ENCODE peak calls at places on chromosomes 16 and 17, in six cellular contexts. N is upper lobe of right lung, Z is heart right ventricle, O is bronchial epithelial cell, Y is HCT116, T is choroid plexus epithelial cell. K is an unnamed sample.

GRCh38 chr17:73338050-73338491 is 26.3 kb upstream of the CDC42EP4 start:
- DNase-seq in N (no peak), Z (peak), O (no peak), Y (no peak), T (peak), K (no peak)

GRCh38 chr16:79595261-79595660 is 5.3 kb downstream of the MAF start:
- DNase-seq in N (no peak), Z (no peak), O (no peak), Y (no peak), T (no peak), K (no peak)

GRCh38 chr17:81527591-81528383 is at the start of gene FSCN2:
- DNase-seq in N (no peak), Z (peak), O (no peak), Y (no peak), T (peak), K (no peak)

GRCh38 chr17:17387017-17387416 is 83.8 kb downstream of the NT5M start:
- DNase-seq in N (no peak), Z (no peak), O (peak), Y (peak), T (no peak), K (no peak)

GRCh38 chr17:59892251-59892848 is 393 bp downstream of the TUBD1 start:
- DNase-seq in N (no peak), Z (no peak), O (no peak), Y (no peak), T (no peak), K (no peak)

GRCh38 chr17:8312726-8313600 is 2.9 kb downstream of the ARHGEF15 start:
- DNase-seq in N (no peak), Z (no peak), O (no peak), Y (no peak), T (no peak), K (no peak)

GRCh38 chr16:87675111-87675510 is 72.8 kb downstream of the JPH3 start:
- DNase-seq in N (no peak), Z (no peak), O (no peak), Y (no peak), T (no peak), K (no peak)

GRCh38 chr16:1877089-1877488 is 5.1 kb upstream of the MEIOB start:
- DNase-seq in N (no peak), Z (no peak), O (no peak), Y (no peak), T (no peak), K (no peak)

GRCh38 chr16:96935-97381 is 18.9 kb downstream of the MPG start:
- DNase-seq in N (peak), Z (peak), O (peak), Y (peak), T (peak), K (peak)

GRCh38 chr17:7834554-7834890 is 505 bp downstream of the KDM6B start:
- DNase-seq in N (peak), Z (peak), O (peak), Y (no peak), T (peak), K (no peak)

GRCh38 chr16:50368410-50369132 is at the start of gene BRD7:
- DNase-seq in N (peak), Z (peak), O (no peak), Y (no peak), T (peak), K (peak)

GRCh38 chr16:79390481-79391051 is 210.0 kb downstream of the MAF start:
- DNase-seq in N (no peak), Z (no peak), O (no peak), Y (no peak), T (no peak), K (no peak)

GRCh38 chr17:62641101-62641500 is 13.6 kb downstream of the MRC2 start:
- DNase-seq in N (peak), Z (no peak), O (no peak), Y (no peak), T (no peak), K (no peak)

GRCh38 chr17:37488607-37489196 is 989 bp upstream of the DUSP14 start:
- DNase-seq in N (peak), Z (peak), O (peak), Y (peak), T (peak), K (peak)

GRCh38 chr17:82226809-82227628 is 1.8 kb upstream of the SLC16A3 start:
- DNase-seq in N (peak), Z (no peak), O (no peak), Y (no peak), T (no peak), K (no peak)

DNA sequence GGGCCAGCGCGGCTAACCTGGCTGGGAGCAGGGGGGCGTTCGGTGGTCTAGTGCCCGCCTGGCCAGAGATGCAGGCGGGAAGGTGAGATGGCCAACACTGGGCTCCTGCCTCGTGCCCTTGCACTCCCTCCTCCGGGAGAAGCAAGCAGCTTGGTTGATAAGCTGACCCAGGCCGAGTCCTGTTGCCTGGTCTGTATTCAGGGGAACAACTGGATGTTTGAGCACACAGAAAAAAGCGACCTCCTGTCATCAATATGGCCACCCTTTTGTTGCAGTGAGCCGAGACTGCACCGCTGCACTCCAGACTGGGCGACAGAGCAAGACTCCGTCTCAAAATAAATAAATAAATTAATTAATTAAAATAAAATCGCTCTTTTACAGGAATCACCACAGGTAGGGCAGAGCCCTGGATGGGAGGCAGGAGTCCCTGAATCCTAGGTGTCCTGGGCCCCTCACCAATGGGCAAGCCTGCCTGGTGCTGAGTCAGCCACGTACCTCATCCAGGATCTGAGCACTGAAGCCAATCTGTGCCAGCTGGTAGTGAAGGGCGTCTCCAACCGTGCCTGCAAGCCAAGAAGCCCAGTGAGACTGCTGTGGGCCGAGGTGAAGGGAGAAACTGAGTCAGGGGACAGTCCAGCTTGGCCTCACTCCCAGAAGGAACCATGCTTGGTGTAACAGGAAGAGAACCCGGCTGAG is 31.8 kb downstream of the HASPIN start:
- DNase-seq in N (no peak), Z (no peak), O (peak), Y (no peak), T (no peak), K (no peak)
- TF ChIP-seq CTCF in N (no peak), Z (no peak), O (no peak), Y (no peak), T (no peak), K (no peak)

GRCh38 chr16:3019594-3020246 is 448 bp upstream of the TNFRSF12A start:
- DNase-seq in N (no peak), Z (no peak), O (no peak), Y (no peak), T (no peak), K (no peak)

GRCh38 chr16:3022208-3022696 is 1.5 kb downstream of the HCFC1R1 start:
- DNase-seq in N (peak), Z (peak), O (peak), Y (peak), T (peak), K (peak)

GRCh38 chr16:3020604-3021448 is 658 bp downstream of the TNFRSF12A start:
- DNase-seq in N (peak), Z (peak), O (peak), Y (peak), T (peak), K (no peak)

GRCh38 chr16:3021449-3022207 is 1.5 kb downstream of the TNFRSF12A start:
- DNase-seq in N (peak), Z (peak), O (peak), Y (peak), T (peak), K (peak)

GRCh38 chr16:3020247-3020603 is at the start of gene TNFRSF12A:
- DNase-seq in N (peak), Z (peak), O (peak), Y (peak), T (peak), K (peak)
- TF ChIP-seq CTCF in N (no peak), Z (no peak), O (peak), Y (no peak), T (no peak), K (no peak)

DNA sequence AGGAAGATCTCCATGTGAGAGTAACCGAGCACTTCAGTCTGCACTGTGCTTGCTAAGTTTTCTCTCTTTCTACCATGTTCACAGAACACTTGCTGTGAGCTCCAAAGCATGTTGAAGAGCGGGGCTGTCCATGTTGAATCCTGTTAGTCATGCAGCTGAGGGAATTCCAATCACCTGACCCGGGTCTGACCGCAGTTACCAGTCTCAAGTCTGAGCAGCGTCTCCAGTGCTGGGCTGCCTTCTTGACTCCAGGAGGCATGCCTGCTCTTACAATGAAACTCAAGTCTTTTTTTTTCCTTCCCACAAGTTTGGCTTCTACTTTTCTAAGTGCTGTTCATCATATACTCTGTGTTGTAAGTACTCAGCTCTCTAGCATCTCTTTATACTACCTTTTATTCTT is 44.3 kb downstream of the HOXB1 start:
- DNase-seq in N (no peak), Z (no peak), O (peak), Y (peak), T (peak), K (no peak)
- TF ChIP-seq CTCF in N (no peak), Z (no peak), O (no peak), Y (peak), T (peak), K (no peak)

DNA sequence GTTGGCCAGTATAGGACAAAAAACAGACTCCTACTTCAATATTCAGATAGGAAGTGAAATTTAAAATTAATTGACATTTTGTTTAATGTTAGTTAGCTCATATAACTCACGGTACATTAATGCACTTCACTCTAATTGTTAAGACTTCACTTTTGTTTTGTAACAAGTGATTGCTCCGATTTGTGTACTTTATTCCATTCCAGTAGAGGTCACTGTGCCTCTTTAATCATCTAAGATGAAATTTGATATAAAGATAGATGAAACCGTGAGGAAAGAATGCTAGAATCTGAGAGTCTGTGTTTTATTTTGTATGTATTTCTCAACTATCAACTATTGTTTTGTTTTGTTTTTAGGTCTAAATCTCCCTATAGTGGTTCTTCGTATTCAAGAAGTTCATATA is 29.0 kb downstream of the RBBP6 start:
- DNase-seq in N (no peak), Z (no peak), O (peak), Y (no peak), T (peak), K (no peak)
- TF ChIP-seq CTCF in N (peak), Z (no peak), O (peak), Y (peak), T (peak), K (no peak)

GRCh38 chr17:65039349-65039988 is 17.1 kb downstream of the GNA13 start:
- DNase-seq in N (no peak), Z (no peak), O (peak), Y (no peak), T (no peak), K (peak)
- TF ChIP-seq CTCF in N (no peak), Z (no peak), O (no peak), Y (no peak), T (no peak), K (no peak)

DNA sequence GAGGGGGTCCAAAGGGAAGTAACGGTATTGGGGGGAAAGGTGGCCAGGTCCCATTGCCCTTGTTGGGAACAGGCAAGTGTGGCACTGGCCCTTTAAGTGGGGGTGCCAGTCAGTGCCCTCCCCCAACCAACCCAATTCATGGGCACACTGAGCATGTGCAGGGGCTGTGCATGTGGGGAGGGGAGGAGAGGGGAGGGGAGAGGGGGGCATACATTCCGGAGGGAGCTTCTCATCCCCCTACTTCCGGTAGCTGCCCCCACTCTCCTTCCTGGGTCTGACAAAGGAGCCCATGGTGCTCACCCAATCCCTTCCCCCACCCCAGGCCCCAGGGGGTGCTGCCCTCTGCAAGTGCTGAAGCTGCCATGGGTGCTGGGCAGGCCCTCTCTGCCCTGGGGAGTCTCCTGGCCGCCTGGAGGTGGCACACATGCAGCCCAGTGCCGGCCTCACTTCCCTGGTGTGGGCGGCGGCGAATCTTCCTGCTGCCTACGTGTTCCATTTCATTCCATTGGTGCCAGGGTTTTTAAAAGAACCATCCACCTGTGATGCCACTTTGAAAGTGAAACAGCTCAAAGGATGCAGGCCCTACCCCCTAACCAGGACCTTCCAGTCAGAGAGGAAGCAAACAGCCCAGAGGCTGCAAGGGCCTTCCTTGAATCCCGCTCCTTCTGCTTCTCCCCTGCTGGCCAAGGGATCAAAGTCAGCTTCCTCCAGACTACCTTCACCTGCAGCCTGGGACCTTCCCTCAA is 11.0 kb downstream of the HEXIM2 start:
- DNase-seq in N (peak), Z (peak), O (peak), Y (peak), T (peak), K (peak)
- TF ChIP-seq CTCF in N (no peak), Z (no peak), O (peak), Y (peak), T (no peak), K (no peak)

DNA sequence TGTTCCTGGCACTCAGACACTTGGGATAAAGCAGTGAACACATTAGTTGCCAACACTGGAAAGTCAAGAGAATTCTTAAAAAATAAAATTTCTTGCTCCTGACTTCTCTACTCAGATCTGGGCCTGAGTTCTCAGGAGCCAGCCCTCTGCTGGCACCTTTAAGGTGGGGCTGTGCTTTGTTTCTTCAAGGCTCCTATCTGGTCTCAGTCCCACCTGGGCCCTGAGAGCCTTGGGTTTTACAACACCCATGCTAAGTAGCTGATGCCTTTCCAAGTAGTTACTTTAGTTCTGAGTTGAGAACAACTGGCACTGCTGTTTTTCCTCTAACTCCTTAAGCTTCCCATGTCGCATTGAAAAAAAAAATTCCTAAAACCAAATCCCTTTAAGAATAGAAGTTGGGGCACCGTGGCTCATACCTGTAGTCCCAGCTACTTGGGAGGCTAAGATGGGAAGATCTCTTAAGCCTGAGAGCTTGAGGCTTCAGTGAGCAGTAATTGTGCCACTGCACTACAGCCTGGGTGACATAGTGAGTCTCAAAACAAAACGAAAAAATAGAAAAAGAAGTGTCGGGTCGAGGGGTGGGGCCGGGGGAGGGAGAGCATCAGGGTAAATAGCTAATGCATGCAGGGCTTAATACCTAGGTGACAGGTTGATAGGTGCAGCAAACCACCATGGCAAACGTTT is 16.6 kb downstream of the CHAD start:
- DNase-seq in N (no peak), Z (no peak), O (no peak), Y (no peak), T (no peak), K (no peak)
- TF ChIP-seq CTCF in N (no peak), Z (no peak), O (no peak), Y (no peak), T (no peak), K (no peak)

K was measured in GM10248.